ENCODE peak calls at places on chromosomes 1 and 21, in seven cellular contexts. One of them, this sample, is unnamed.

GRCh38 chr1:54490361-54491248 is 57.4 kb upstream of the ACOT11 start:
- DNase-seq in choroid plexus epithelial cell: peak; percentile 20
- DNase-seq in psoas muscle: no peak
- DNase-seq in ovary: peak; percentile 42
- DNase-seq in heart right ventricle: peak; percentile 20
- DNase-seq in epithelial cell of esophagus: no peak
- DNase-seq in OCI-LY7: no peak
- DNase-seq in this sample: no peak

GRCh38 chr21:46116189-46116845 is 18.4 kb downstream of the COL6A2 start:
- DNase-seq in choroid plexus epithelial cell: no peak
- DNase-seq in psoas muscle: peak; percentile 36
- DNase-seq in ovary: peak; percentile 15
- DNase-seq in heart right ventricle: peak; percentile 3
- DNase-seq in epithelial cell of esophagus: no peak
- DNase-seq in OCI-LY7: no peak
- DNase-seq in this sample: no peak

GRCh38 chr1:212311836-212312497 is 26.8 kb downstream of the PPP2R5A start:
- DNase-seq in choroid plexus epithelial cell: no peak
- DNase-seq in psoas muscle: no peak
- DNase-seq in ovary: no peak
- DNase-seq in heart right ventricle: no peak
- DNase-seq in epithelial cell of esophagus: peak; percentile 62
- DNase-seq in OCI-LY7: no peak
- DNase-seq in this sample: no peak

GRCh38 chr1:194069831-194070218 is 883.4 kb upstream of the B3GALT2 start:
- DNase-seq in choroid plexus epithelial cell: no peak
- DNase-seq in psoas muscle: no peak
- DNase-seq in ovary: no peak
- DNase-seq in heart right ventricle: no peak
- DNase-seq in epithelial cell of esophagus: no peak
- DNase-seq in OCI-LY7: no peak
- DNase-seq in this sample: no peak

GRCh38 chr1:41367102-41367537 is 5.9 kb downstream of the FOXO6 start:
- DNase-seq in choroid plexus epithelial cell: no peak
- DNase-seq in psoas muscle: no peak
- DNase-seq in ovary: no peak
- DNase-seq in heart right ventricle: no peak
- DNase-seq in epithelial cell of esophagus: no peak
- DNase-seq in OCI-LY7: no peak
- DNase-seq in this sample: no peak

GRCh38 chr1:230073371-230074035 is 6.5 kb downstream of the GALNT2 start:
- DNase-seq in choroid plexus epithelial cell: peak; percentile 62
- DNase-seq in psoas muscle: peak; percentile 89
- DNase-seq in ovary: no peak
- DNase-seq in heart right ventricle: no peak
- DNase-seq in epithelial cell of esophagus: peak; percentile 84
- DNase-seq in OCI-LY7: no peak
- DNase-seq in this sample: no peak

GRCh38 chr1:114002492-114003290 is 23.4 kb downstream of the OLFML3 start:
- DNase-seq in choroid plexus epithelial cell: peak; percentile 79
- DNase-seq in psoas muscle: no peak
- DNase-seq in ovary: peak; percentile 41
- DNase-seq in heart right ventricle: no peak
- DNase-seq in epithelial cell of esophagus: no peak
- DNase-seq in OCI-LY7: no peak
- DNase-seq in this sample: no peak

GRCh38 chr1:200029035-200029623 is 1.6 kb downstream of the NR5A2 start:
- DNase-seq in choroid plexus epithelial cell: no peak
- DNase-seq in psoas muscle: no peak
- DNase-seq in ovary: no peak
- DNase-seq in heart right ventricle: no peak
- DNase-seq in epithelial cell of esophagus: peak; percentile 62
- DNase-seq in OCI-LY7: peak; percentile 88
- DNase-seq in this sample: no peak

GRCh38 chr1:24775348-24775747 is 30.1 kb downstream of the CLIC4 start:
- DNase-seq in choroid plexus epithelial cell: no peak
- DNase-seq in psoas muscle: no peak
- DNase-seq in ovary: no peak
- DNase-seq in heart right ventricle: no peak
- DNase-seq in epithelial cell of esophagus: no peak
- DNase-seq in OCI-LY7: no peak
- DNase-seq in this sample: no peak

GRCh38 chr1:229062135-229062534 is 208.8 kb upstream of the RAB4A start:
- DNase-seq in choroid plexus epithelial cell: no peak
- DNase-seq in psoas muscle: no peak
- DNase-seq in ovary: no peak
- DNase-seq in heart right ventricle: no peak
- DNase-seq in epithelial cell of esophagus: no peak
- DNase-seq in OCI-LY7: no peak
- DNase-seq in this sample: no peak

GRCh38 chr1:1631793-1632420 is at the start of gene MMP23B:
- DNase-seq in choroid plexus epithelial cell: no peak
- DNase-seq in psoas muscle: peak; percentile 55
- DNase-seq in ovary: peak; percentile 69
- DNase-seq in heart right ventricle: no peak
- DNase-seq in epithelial cell of esophagus: no peak
- DNase-seq in OCI-LY7: peak; percentile 3
- DNase-seq in this sample: no peak

GRCh38 chr1:10211805-10212405 is 1.5 kb downstream of the KIF1B start:
- DNase-seq in choroid plexus epithelial cell: peak; percentile 61
- DNase-seq in psoas muscle: peak; percentile 77
- DNase-seq in ovary: no peak
- DNase-seq in heart right ventricle: no peak
- DNase-seq in epithelial cell of esophagus: peak; percentile 74
- DNase-seq in OCI-LY7: no peak
- DNase-seq in this sample: no peak

GRCh38 chr1:12031039-12031980 is 12.0 kb downstream of the MIIP start:
- DNase-seq in choroid plexus epithelial cell: peak; percentile 65
- DNase-seq in psoas muscle: peak; percentile 74
- DNase-seq in ovary: peak; percentile 60
- DNase-seq in heart right ventricle: no peak
- DNase-seq in epithelial cell of esophagus: peak; percentile 29
- DNase-seq in OCI-LY7: peak; percentile 63
- DNase-seq in this sample: no peak

GRCh38 chr1:219443763-219444162 is 169.1 kb downstream of the ZC3H11B start:
- DNase-seq in choroid plexus epithelial cell: no peak
- DNase-seq in psoas muscle: no peak
- DNase-seq in ovary: no peak
- DNase-seq in heart right ventricle: no peak
- DNase-seq in epithelial cell of esophagus: no peak
- DNase-seq in OCI-LY7: no peak
- DNase-seq in this sample: no peak

GRCh38 chr1:70718086-70718630 is 307.1 kb downstream of the CTH start:
- DNase-seq in choroid plexus epithelial cell: no peak
- DNase-seq in psoas muscle: no peak
- DNase-seq in ovary: no peak
- DNase-seq in heart right ventricle: no peak
- DNase-seq in epithelial cell of esophagus: no peak
- DNase-seq in OCI-LY7: no peak
- DNase-seq in this sample: peak; percentile 71

GRCh38 chr1:70717211-70717610 is 306.1 kb downstream of the CTH start:
- DNase-seq in choroid plexus epithelial cell: no peak
- DNase-seq in psoas muscle: no peak
- DNase-seq in ovary: no peak
- DNase-seq in heart right ventricle: no peak
- DNase-seq in epithelial cell of esophagus: no peak
- DNase-seq in OCI-LY7: no peak
- DNase-seq in this sample: no peak

GRCh38 chr1:70717656-70718055 is 306.6 kb downstream of the CTH start:
- DNase-seq in choroid plexus epithelial cell: no peak
- DNase-seq in psoas muscle: no peak
- DNase-seq in ovary: no peak
- DNase-seq in heart right ventricle: no peak
- DNase-seq in epithelial cell of esophagus: no peak
- DNase-seq in OCI-LY7: no peak
- DNase-seq in this sample: peak; percentile 15

GRCh38 chr1:70719164-70719563 is 308.1 kb downstream of the CTH start:
- DNase-seq in choroid plexus epithelial cell: no peak
- DNase-seq in psoas muscle: no peak
- DNase-seq in ovary: no peak
- DNase-seq in heart right ventricle: no peak
- DNase-seq in epithelial cell of esophagus: no peak
- DNase-seq in OCI-LY7: no peak
- DNase-seq in this sample: no peak

DNA sequence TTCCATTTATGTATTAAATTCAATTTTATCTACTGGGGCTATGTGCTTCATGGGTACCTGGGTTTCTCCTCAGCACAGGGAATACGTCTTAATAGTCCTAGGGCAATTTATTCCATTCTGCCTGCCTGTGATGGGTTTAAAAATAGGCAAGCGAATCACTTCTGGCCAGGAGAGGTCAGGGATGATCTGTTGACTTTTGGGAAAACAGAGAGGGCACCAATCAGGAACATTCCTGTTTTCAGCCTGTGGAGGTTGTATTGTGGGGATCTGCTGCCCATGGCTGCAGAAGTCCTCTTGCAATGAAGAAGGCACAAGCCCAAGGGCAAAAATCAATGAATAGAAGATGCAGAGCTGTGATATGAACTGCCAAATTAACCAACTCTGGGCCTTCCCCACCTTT is 303.1 kb downstream of the CTH start:
- DNase-seq in choroid plexus epithelial cell: no peak
- DNase-seq in psoas muscle: no peak
- DNase-seq in ovary: no peak
- DNase-seq in heart right ventricle: no peak
- DNase-seq in epithelial cell of esophagus: no peak
- DNase-seq in OCI-LY7: no peak
- DNase-seq in this sample: no peak
- TF ChIP-seq CTCF in choroid plexus epithelial cell: no peak
- TF ChIP-seq CTCF in psoas muscle: no peak
- TF ChIP-seq CTCF in ovary: no peak
- TF ChIP-seq CTCF in heart right ventricle: no peak
- TF ChIP-seq CTCF in epithelial cell of esophagus: no peak
- TF ChIP-seq CTCF in OCI-LY7: no peak
- TF ChIP-seq CTCF in this sample: peak; percentile 34

GRCh38 chr1:244322791-244323521 is 128.8 kb downstream of the ADSS2 start:
- DNase-seq in choroid plexus epithelial cell: peak; percentile 98
- DNase-seq in psoas muscle: no peak
- DNase-seq in ovary: peak; percentile 67
- DNase-seq in heart right ventricle: peak; percentile 36
- DNase-seq in epithelial cell of esophagus: peak; percentile 97
- DNase-seq in OCI-LY7: no peak
- DNase-seq in this sample: peak; percentile 57
- H3K4me3 ChIP-seq in choroid plexus epithelial cell: no peak overlapping the region
- H3K4me3 ChIP-seq in psoas muscle: no peak overlapping the region
- H3K4me3 ChIP-seq in ovary: no peak overlapping the region
- H3K4me3 ChIP-seq in heart right ventricle: no peak overlapping the region
- H3K4me3 ChIP-seq in epithelial cell of esophagus: peak overlapping the region; percentile 17
- H3K4me3 ChIP-seq in OCI-LY7: no peak overlapping the region
- H3K4me3 ChIP-seq in this sample: peak overlapping the region; percentile 4

DNA sequence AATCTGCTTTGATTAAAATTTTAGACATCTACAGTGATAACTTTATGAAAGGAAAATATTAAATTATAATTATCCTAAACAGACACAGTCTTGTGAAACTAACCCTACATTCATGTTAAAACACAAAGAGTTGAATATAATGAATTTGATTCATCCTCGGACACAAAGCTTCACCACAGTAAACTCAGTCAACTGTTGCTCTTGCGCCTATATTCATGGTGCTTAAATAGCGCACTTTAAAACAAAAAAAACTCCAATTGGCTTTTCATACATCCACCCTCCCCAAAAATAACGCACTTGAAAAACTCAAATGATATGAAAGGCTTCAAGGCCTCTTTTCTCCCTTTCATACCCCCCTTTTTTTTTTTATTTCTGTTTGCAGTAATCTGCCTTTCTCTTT is 260.3 kb downstream of the FAF1 start:
- DNase-seq in choroid plexus epithelial cell: no peak
- DNase-seq in psoas muscle: no peak
- DNase-seq in ovary: no peak
- DNase-seq in heart right ventricle: no peak
- DNase-seq in epithelial cell of esophagus: no peak
- DNase-seq in OCI-LY7: no peak
- DNase-seq in this sample: no peak
- TF ChIP-seq CTCF in choroid plexus epithelial cell: no peak
- TF ChIP-seq CTCF in psoas muscle: no peak
- TF ChIP-seq CTCF in ovary: no peak
- TF ChIP-seq CTCF in heart right ventricle: no peak
- TF ChIP-seq CTCF in epithelial cell of esophagus: no peak
- TF ChIP-seq CTCF in OCI-LY7: no peak
- TF ChIP-seq CTCF in this sample: no peak

GRCh38 chr1:64229307-64229706 is 25.9 kb downstream of the UBE2U start:
- DNase-seq in choroid plexus epithelial cell: no peak
- DNase-seq in psoas muscle: no peak
- DNase-seq in ovary: no peak
- DNase-seq in heart right ventricle: no peak
- DNase-seq in epithelial cell of esophagus: no peak
- DNase-seq in OCI-LY7: no peak
- DNase-seq in this sample: no peak
- H3K4me3 ChIP-seq in choroid plexus epithelial cell: no peak overlapping the region
- H3K4me3 ChIP-seq in psoas muscle: no peak overlapping the region
- H3K4me3 ChIP-seq in ovary: no peak overlapping the region
- H3K4me3 ChIP-seq in heart right ventricle: no peak overlapping the region
- H3K4me3 ChIP-seq in epithelial cell of esophagus: no peak overlapping the region
- H3K4me3 ChIP-seq in OCI-LY7: no peak overlapping the region
- H3K4me3 ChIP-seq in this sample: no peak overlapping the region